ENCODE peak calls at places on chromosomes 6 and 20, in seven cellular contexts. M is H9, A is neuronal stem cell, G is mesenchymal stem cell, X is mesendoderm, I is H1, Y is trophoblast cell. K is an unnamed sample.

GRCh38 chr20:549720-550496 is 6.3 kb upstream of the CSNK2A1 start:
- DNase-seq in M (no peak), A (no peak), G (no peak), X (no peak), I (no peak), Y (no peak), K (no peak)

GRCh38 chr20:38239406-38239805 is 21.1 kb downstream of the KIAA1755 start:
- DNase-seq in M (no peak), A (no peak), G (no peak), X (no peak), I (no peak), Y (no peak), K (no peak)

GRCh38 chr6:28337103-28337520 is 1.2 kb upstream of the ZSCAN31 start:
- DNase-seq in M (no peak), A (no peak), G (peak), X (no peak), I (no peak), Y (no peak), K (no peak)

GRCh38 chr20:44896583-44896982 is 11.1 kb downstream of the YWHAB start:
- DNase-seq in M (no peak), A (no peak), G (peak), X (no peak), I (no peak), Y (peak), K (peak)

GRCh38 chr6:159008656-159009288 is 8.8 kb upstream of the RSPH3 start:
- DNase-seq in M (no peak), A (no peak), G (peak), X (peak), I (no peak), Y (peak), K (peak)

GRCh38 chr6:3292431-3293197 is 33.9 kb downstream of the PSMG4 start:
- DNase-seq in M (no peak), A (no peak), G (no peak), X (no peak), I (no peak), Y (no peak), K (no peak)

GRCh38 chr6:154504865-154505449 is 5.5 kb downstream of the CNKSR3 start:
- DNase-seq in M (no peak), A (no peak), G (no peak), X (no peak), I (no peak), Y (no peak), K (no peak)

GRCh38 chr6:82251942-82252341 is 4.4 kb upstream of the IBTK start:
- DNase-seq in M (no peak), A (no peak), G (peak), X (peak), I (no peak), Y (peak), K (peak)

GRCh38 chr6:32178547-32179440 is 589 bp downstream of the RNF5 start:
- DNase-seq in M (no peak), A (no peak), G (no peak), X (no peak), I (no peak), Y (peak), K (no peak)

GRCh38 chr20:15079594-15080340 is 742.4 kb upstream of the FLRT3 start:
- DNase-seq in M (no peak), A (no peak), G (no peak), X (no peak), I (no peak), Y (no peak), K (no peak)

GRCh38 chr20:41224281-41224680 is 86.9 kb downstream of the PLCG1 start:
- DNase-seq in M (no peak), A (no peak), G (no peak), X (no peak), I (no peak), Y (no peak), K (no peak)

GRCh38 chr6:81754906-81755305 is 2.4 kb upstream of the TENT5A start:
- DNase-seq in M (no peak), A (no peak), G (no peak), X (no peak), I (no peak), Y (no peak), K (no peak)

GRCh38 chr6:84018453-84019061 is 15.0 kb upstream of the MRAP2 start:
- DNase-seq in M (peak), A (no peak), G (no peak), X (peak), I (no peak), Y (peak), K (no peak)

GRCh38 chr6:17842934-17843821 is 136.5 kb upstream of the NUP153 start:
- DNase-seq in M (no peak), A (no peak), G (no peak), X (no peak), I (no peak), Y (peak), K (no peak)

DNA sequence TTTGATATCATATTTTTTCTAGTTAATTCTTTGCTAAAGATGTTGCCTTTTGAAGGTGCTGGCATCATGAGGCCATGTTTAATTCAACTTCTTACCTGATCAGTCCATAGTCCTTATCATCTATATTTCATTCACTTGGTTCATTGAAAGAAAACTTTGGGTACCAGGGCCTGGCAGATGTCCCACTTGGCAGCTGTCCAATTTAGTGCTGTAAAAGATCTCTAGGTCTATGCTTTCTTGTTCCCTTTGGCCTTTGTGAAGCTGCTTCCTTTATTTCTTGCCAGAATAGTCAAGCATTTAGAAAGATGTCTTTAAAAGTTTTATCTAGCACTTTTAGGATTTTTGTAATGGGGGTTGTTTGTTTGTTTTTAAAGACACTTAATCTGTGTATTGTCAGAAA is 61.7 kb upstream of the EYA4 start:
- DNase-seq in M (no peak), A (no peak), G (no peak), X (no peak), I (no peak), Y (no peak), K (no peak)
- H2BK5ac ChIP-seq in M (no peak), A (no peak), G (no peak), X (no peak), I (no peak), Y (no peak), K (no peak)

GRCh38 chr6:36716476-36717093 is 19.0 kb downstream of the RAB44 start:
- DNase-seq in M (no peak), A (no peak), G (no peak), X (no peak), I (no peak), Y (no peak), K (no peak)
- H2BK120ac ChIP-seq in M (no peak), A (no peak), G (no peak), X (no peak), I (no peak), Y (no peak), K (no peak)

GRCh38 chr20:17691758-17692157 is 8.0 kb upstream of the BANF2 start:
- DNase-seq in M (no peak), A (no peak), G (no peak), X (no peak), I (no peak), Y (no peak), K (no peak)
- H2BK5ac ChIP-seq in M (no peak), A (no peak), G (no peak), X (no peak), I (no peak), Y (no peak), K (no peak)

GRCh38 chr6:73943930-73944652 is 248.1 kb downstream of the CD109 start:
- DNase-seq in M (no peak), A (no peak), G (no peak), X (no peak), I (no peak), Y (no peak), K (no peak)
- H2BK120ac ChIP-seq in M (no peak), A (no peak), G (no peak), X (no peak), I (no peak), Y (no peak), K (no peak)

GRCh38 chr20:63778034-63778752 is 38.6 kb downstream of the SLC2A4RG start:
- DNase-seq in M (no peak), A (no peak), G (peak), X (peak), I (no peak), Y (no peak), K (no peak)
- H2BK5ac ChIP-seq in M (no peak), A (no peak), G (no peak), X (no peak), I (no peak), Y (no peak), K (no peak)

GRCh38 chr20:56631990-56632327 is 2.9 kb downstream of the TFAP2C start:
- DNase-seq in M (no peak), A (no peak), G (peak), X (no peak), I (no peak), Y (peak), K (no peak)
- H2BK120ac ChIP-seq in M (no peak), A (no peak), G (no peak), X (no peak), I (no peak), Y (no peak), K (no peak)

GRCh38 chr6:34990971-34991560 is 102.0 kb downstream of the ANKS1A start:
- DNase-seq in M (no peak), A (no peak), G (peak), X (no peak), I (no peak), Y (peak), K (peak)

GRCh38 chr6:34992353-34992752 is 103.3 kb downstream of the ANKS1A start:
- DNase-seq in M (no peak), A (no peak), G (no peak), X (peak), I (no peak), Y (peak), K (no peak)

GRCh38 chr6:34994693-34995092 is 105.6 kb downstream of the ANKS1A start:
- DNase-seq in M (no peak), A (no peak), G (no peak), X (no peak), I (no peak), Y (no peak), K (no peak)

DNA sequence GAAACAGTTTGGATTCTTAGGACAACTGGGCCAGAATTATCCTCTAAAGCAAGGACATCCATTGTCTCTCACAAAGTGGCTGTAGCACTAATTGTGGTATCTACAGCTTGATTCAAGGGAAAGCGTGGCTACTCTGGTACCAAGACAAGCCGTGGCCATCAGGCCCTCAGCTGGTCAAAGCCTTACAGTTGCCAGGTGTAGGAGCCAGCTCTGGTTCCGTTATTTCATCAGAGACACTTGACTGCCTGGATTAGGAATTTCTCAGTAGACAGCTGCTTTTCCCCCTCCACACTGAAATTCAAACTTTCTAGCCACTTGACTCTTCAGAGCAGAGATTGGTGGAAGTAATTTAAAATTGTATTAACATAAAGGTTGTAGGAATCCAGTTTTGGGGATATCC is 104.2 kb downstream of the ANKS1A start:
- DNase-seq in M (no peak), A (no peak), G (no peak), X (no peak), I (no peak), Y (no peak), K (no peak)
- H2BK5ac ChIP-seq in M (no peak), A (no peak), G (no peak), X (no peak), I (no peak), Y (peak), K (no peak)

GRCh38 chr6:143243786-143244185 is 183.1 kb downstream of the AIG1 start:
- DNase-seq in M (no peak), A (no peak), G (no peak), X (no peak), I (no peak), Y (no peak), K (no peak)
- H2BK120ac ChIP-seq in M (no peak), A (no peak), G (no peak), X (no peak), I (no peak), Y (no peak), K (no peak)

GRCh38 chr6:12017876-12018401 is 5.8 kb downstream of the HIVEP1 start:
- DNase-seq in M (no peak), A (no peak), G (no peak), X (no peak), I (no peak), Y (no peak), K (no peak)
- H2BK5ac ChIP-seq in M (no peak), A (no peak), G (no peak), X (no peak), I (no peak), Y (no peak), K (no peak)

DNA sequence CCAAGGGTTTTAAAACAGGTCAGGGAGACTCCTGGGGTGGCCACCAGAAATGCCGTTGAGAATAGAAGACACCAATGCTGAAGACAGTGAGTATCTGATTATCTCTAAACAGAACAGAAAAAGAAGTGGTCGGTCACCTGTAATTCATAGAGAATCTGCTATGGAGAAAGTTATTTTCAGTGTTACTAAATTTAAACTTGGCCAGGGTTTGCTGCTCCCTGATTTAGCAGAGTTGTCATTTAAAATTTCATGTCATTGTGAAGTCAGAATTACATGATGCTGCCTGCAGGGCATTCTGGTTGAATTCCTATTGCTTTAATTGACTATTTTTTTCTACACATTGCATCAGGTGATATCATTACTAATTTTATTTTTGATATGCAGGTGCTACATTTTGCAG is 114.1 kb downstream of the HS3ST5 start:
- DNase-seq in M (no peak), A (no peak), G (no peak), X (no peak), I (no peak), Y (no peak), K (no peak)
- H2BK120ac ChIP-seq in M (no peak), A (no peak), G (no peak), X (no peak), I (no peak), Y (no peak), K (no peak)